ENCODE peak calls at places on chromosomes 11 and 22, in ten cellular contexts. K, M, S, L, Z, B, A, T, G and C are unnamed samples.

GRCh38 chr22:26826431-26826935 is 169.1 kb downstream of the MIAT start:
- DNase-seq in K (no peak), M (no peak), S (no peak), L (no peak), Z (no peak), B (no peak), A (no peak), T (no peak), G (no peak), C (no peak)

GRCh38 chr11:87466228-87466627 is 428.5 kb downstream of the TMEM135 start:
- DNase-seq in K (no peak), M (no peak), S (no peak), L (no peak), Z (no peak), B (peak; percentile 18), A (no peak), T (peak; percentile 37), G (no peak), C (no peak)

GRCh38 chr11:126696976-126697375 is 303.6 kb downstream of the KIRREL3 start:
- DNase-seq in K (no peak), M (no peak), S (no peak), L (no peak), Z (no peak), B (no peak), A (no peak), T (no peak), G (no peak), C (no peak)

GRCh38 chr11:35047179-35047578 is 91.8 kb upstream of the CD44 start:
- DNase-seq in K (peak; percentile 62), M (no peak), S (no peak), L (no peak), Z (peak; percentile 36), B (no peak), A (no peak), T (no peak), G (no peak), C (peak; percentile 83)

GRCh38 chr11:87038235-87038960 is 664 bp downstream of the TMEM135 start:
- DNase-seq in K (no peak), M (no peak), S (no peak), L (no peak), Z (no peak), B (no peak), A (no peak), T (no peak), G (no peak), C (no peak)

GRCh38 chr11:10900686-10901415 is 43.0 kb upstream of the ZBED5 start:
- DNase-seq in K (no peak), M (no peak), S (no peak), L (no peak), Z (no peak), B (no peak), A (no peak), T (no peak), G (no peak), C (no peak)

GRCh38 chr22:26887456-26887855 is 230.1 kb downstream of the MIAT start:
- DNase-seq in K (no peak), M (no peak), S (no peak), L (no peak), Z (no peak), B (no peak), A (no peak), T (peak; percentile 24), G (no peak), C (no peak)

GRCh38 chr11:17798253-17798652 is 63.7 kb downstream of the KCNC1 start:
- DNase-seq in K (no peak), M (no peak), S (no peak), L (no peak), Z (no peak), B (no peak), A (no peak), T (no peak), G (no peak), C (no peak)

GRCh38 chr11:59673291-59673690 is 4.5 kb upstream of the PATL1 start:
- DNase-seq in K (no peak), M (no peak), S (no peak), L (no peak), Z (no peak), B (no peak), A (no peak), T (no peak), G (no peak), C (no peak)

GRCh38 chr11:69013009-69013951 is at the start of gene MRGPRF:
- DNase-seq in K (peak; percentile 45), M (peak; percentile 92), S (peak; percentile 75), L (peak; percentile 89), Z (no peak), B (peak; percentile 97), A (peak; percentile 62), T (peak; percentile 77), G (no peak), C (no peak)

GRCh38 chr11:80383655-80384054 is 942.8 kb upstream of the TENM4 start:
- DNase-seq in K (no peak), M (no peak), S (no peak), L (peak; percentile 73), Z (no peak), B (no peak), A (no peak), T (peak; percentile 44), G (peak; percentile 29), C (no peak)

DNA sequence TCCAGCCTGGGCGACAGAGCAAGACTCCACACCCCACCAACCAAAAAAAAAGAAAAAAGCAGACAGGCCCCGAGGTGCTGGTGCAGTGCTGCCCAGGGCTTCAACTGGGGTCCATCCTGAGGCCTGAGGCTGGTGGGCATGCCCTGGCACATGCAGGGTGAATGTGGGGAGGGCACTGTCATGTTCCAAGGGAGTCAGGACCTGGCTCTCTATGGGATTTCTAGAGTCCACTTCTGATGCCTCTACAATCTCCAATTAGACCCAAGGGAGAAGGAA is 10.1 kb downstream of the CENPM start:
- DNase-seq in K (no peak), M (no peak), S (no peak), L (no peak), Z (no peak), B (no peak), A (no peak), T (no peak), G (no peak), C (no peak)
- H3K4me1 ChIP-seq in K (peaks cover 25% of the 10 kb centered on the region), M (peaks cover 11% of the 10 kb centered on the region), S (peaks cover 14% of the 10 kb centered on the region), L (no peaks in the 10 kb centered on the region), Z (peaks cover 25% of the 10 kb centered on the region), B (no peaks in the 10 kb centered on the region), A (peaks cover 6% of the 10 kb centered on the region), T (no peaks in the 10 kb centered on the region), G (no peaks in the 10 kb centered on the region), C (peaks cover 20% of the 10 kb centered on the region)

GRCh38 chr11:8715501-8715900 is 32.9 kb downstream of the RPL27A start:
- DNase-seq in K (no peak), M (peak; percentile 19), S (no peak), L (no peak), Z (no peak), B (no peak), A (no peak), T (no peak), G (no peak), C (no peak)
- H3K4me1 ChIP-seq in K (peaks cover 48% of the 10 kb centered on the region), M (peaks cover 38% of the 10 kb centered on the region), S (peaks cover 54% of the 10 kb centered on the region), L (peaks cover 26% of the 10 kb centered on the region), Z (no peaks in the 10 kb centered on the region), B (peaks cover 43% of the 10 kb centered on the region), A (peaks cover 49% of the 10 kb centered on the region), T (peaks cover 39% of the 10 kb centered on the region), G (no peaks in the 10 kb centered on the region), C (no peaks in the 10 kb centered on the region)

GRCh38 chr11:19713221-19714092 is 820 bp downstream of the NAV2 start:
- DNase-seq in K (no peak), M (no peak), S (peak; percentile 48), L (peak; percentile 74), Z (no peak), B (no peak), A (peak; percentile 23), T (peak; percentile 15), G (peak; percentile 20), C (no peak)
- H3K4me1 ChIP-seq in K (peaks cover 28% of the 10 kb centered on the region), M (peaks cover 12% of the 10 kb centered on the region), S (peaks cover 33% of the 10 kb centered on the region), L (peaks cover 4% of the 10 kb centered on the region), Z (peaks cover 20% of the 10 kb centered on the region), B (peaks cover 2% of the 10 kb centered on the region), A (peaks cover 33% of the 10 kb centered on the region), T (peaks cover 21% of the 10 kb centered on the region), G (peaks cover 8% of the 10 kb centered on the region), C (peaks cover 18% of the 10 kb centered on the region)

DNA sequence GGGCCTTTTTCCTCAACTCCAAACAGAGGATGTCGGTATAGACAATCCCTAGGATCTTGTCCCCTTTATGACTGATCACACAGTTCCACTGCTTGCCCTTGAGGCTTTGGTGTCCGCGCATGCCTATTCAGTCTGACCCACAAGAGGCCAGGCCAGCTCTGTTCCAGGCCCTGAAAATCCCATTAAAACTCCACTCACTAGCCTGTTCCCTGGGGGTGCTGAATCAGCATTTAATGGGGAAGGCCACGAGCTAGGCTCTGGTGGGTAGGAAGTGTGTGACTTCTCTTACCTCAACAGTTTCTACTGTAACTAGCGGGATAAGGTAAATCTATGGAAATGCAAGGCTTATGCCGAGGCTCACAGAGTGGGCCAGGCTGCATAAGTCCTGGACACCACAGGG is 117.7 kb downstream of the PTPRJ start:
- DNase-seq in K (no peak), M (no peak), S (no peak), L (no peak), Z (no peak), B (no peak), A (no peak), T (no peak), G (no peak), C (no peak)
- H3K4me1 ChIP-seq in K (peaks cover 49% of the 10 kb centered on the region), M (peaks cover 35% of the 10 kb centered on the region), S (peaks cover 18% of the 10 kb centered on the region), L (peaks cover 16% of the 10 kb centered on the region), Z (no peaks in the 10 kb centered on the region), B (peaks cover 10% of the 10 kb centered on the region), A (peaks cover 44% of the 10 kb centered on the region), T (peaks cover 59% of the 10 kb centered on the region), G (peaks cover 44% of the 10 kb centered on the region), C (peaks cover 10% of the 10 kb centered on the region)